ENCODE peak calls at places on chromosomes 16 and 17, in five cellular contexts. One of them, this sample, is unnamed.

GRCh38 chr17:219696-220095 is 38.2 kb upstream of the DOC2B start:
- DNase-seq in GM23248: no peak
- DNase-seq in NCI-H1092: no peak
- DNase-seq in right cardiac atrium: no peak
- DNase-seq in effector CD4-positive, alpha-beta T cell: no peak
- DNase-seq in this sample: no peak

GRCh38 chr16:67169642-67170167 is 633 bp upstream of the NOL3 start:
- DNase-seq in GM23248: peak; percentile 53
- DNase-seq in NCI-H1092: no peak
- DNase-seq in right cardiac atrium: peak; percentile 82
- DNase-seq in effector CD4-positive, alpha-beta T cell: no peak
- DNase-seq in this sample: peak; percentile 54

GRCh38 chr16:79698341-79698753 is 97.8 kb upstream of the MAF start:
- DNase-seq in GM23248: no peak
- DNase-seq in NCI-H1092: no peak
- DNase-seq in right cardiac atrium: peak; percentile 79
- DNase-seq in effector CD4-positive, alpha-beta T cell: no peak
- DNase-seq in this sample: no peak

GRCh38 chr17:48809182-48809581 is 7.8 kb downstream of the TTLL6 start:
- DNase-seq in GM23248: no peak
- DNase-seq in NCI-H1092: no peak
- DNase-seq in right cardiac atrium: no peak
- DNase-seq in effector CD4-positive, alpha-beta T cell: no peak
- DNase-seq in this sample: no peak

GRCh38 chr17:559699-560378 is 154.8 kb downstream of the VPS53 start:
- DNase-seq in GM23248: peak; percentile 94
- DNase-seq in NCI-H1092: no peak
- DNase-seq in right cardiac atrium: peak; percentile 63
- DNase-seq in effector CD4-positive, alpha-beta T cell: no peak
- DNase-seq in this sample: no peak

GRCh38 chr17:49553676-49554335 is 21.9 kb upstream of the NXPH3 start:
- DNase-seq in GM23248: no peak
- DNase-seq in NCI-H1092: no peak
- DNase-seq in right cardiac atrium: no peak
- DNase-seq in effector CD4-positive, alpha-beta T cell: no peak
- DNase-seq in this sample: no peak

GRCh38 chr17:61837175-61838051 is 25.9 kb downstream of the BRIP1 start:
- DNase-seq in GM23248: peak; percentile 86
- DNase-seq in NCI-H1092: no peak
- DNase-seq in right cardiac atrium: peak; percentile 72
- DNase-seq in effector CD4-positive, alpha-beta T cell: peak; percentile 39
- DNase-seq in this sample: peak; percentile 54

GRCh38 chr16:11587643-11588247 is 1.0 kb upstream of the LITAF start:
- DNase-seq in GM23248: no peak
- DNase-seq in NCI-H1092: no peak
- DNase-seq in right cardiac atrium: peak; percentile 58
- DNase-seq in effector CD4-positive, alpha-beta T cell: no peak
- DNase-seq in this sample: no peak

GRCh38 chr17:16342979-16343378 is 10.3 kb downstream of the CENPV start:
- DNase-seq in GM23248: peak; percentile 70
- DNase-seq in NCI-H1092: no peak
- DNase-seq in right cardiac atrium: no peak
- DNase-seq in effector CD4-positive, alpha-beta T cell: no peak
- DNase-seq in this sample: no peak

GRCh38 chr17:50904522-50905459 is 38.6 kb upstream of the TOB1 start:
- DNase-seq in GM23248: peak; percentile 27
- DNase-seq in NCI-H1092: peak; percentile 96
- DNase-seq in right cardiac atrium: peak; percentile 79
- DNase-seq in effector CD4-positive, alpha-beta T cell: no peak
- DNase-seq in this sample: peak; percentile 78

GRCh38 chr17:42792545-42792944 is 6.0 kb downstream of the COA3 start:
- DNase-seq in GM23248: no peak
- DNase-seq in NCI-H1092: no peak
- DNase-seq in right cardiac atrium: no peak
- DNase-seq in effector CD4-positive, alpha-beta T cell: no peak
- DNase-seq in this sample: no peak

GRCh38 chr17:8016632-8017424 is 14.4 kb downstream of the GUCY2D start:
- DNase-seq in GM23248: peak; percentile 50
- DNase-seq in NCI-H1092: peak; percentile 23
- DNase-seq in right cardiac atrium: peak; percentile 74
- DNase-seq in effector CD4-positive, alpha-beta T cell: peak; percentile 22
- DNase-seq in this sample: no peak

GRCh38 chr17:39867084-39867890 is 715 bp upstream of the ZPBP2 start:
- DNase-seq in GM23248: no peak
- DNase-seq in NCI-H1092: no peak
- DNase-seq in right cardiac atrium: no peak
- DNase-seq in effector CD4-positive, alpha-beta T cell: peak; percentile 52
- DNase-seq in this sample: no peak

GRCh38 chr17:28342313-28342712 is 6.8 kb downstream of the TNFAIP1 start:
- DNase-seq in GM23248: no peak
- DNase-seq in NCI-H1092: no peak
- DNase-seq in right cardiac atrium: no peak
- DNase-seq in effector CD4-positive, alpha-beta T cell: no peak
- DNase-seq in this sample: no peak

GRCh38 chr17:76567634-76568432 is 17.8 kb downstream of the ST6GALNAC2 start:
- DNase-seq in GM23248: no peak
- DNase-seq in NCI-H1092: no peak
- DNase-seq in right cardiac atrium: no peak
- DNase-seq in effector CD4-positive, alpha-beta T cell: no peak
- DNase-seq in this sample: peak; percentile 60

This sample was measured in HepG2.